ENCODE peak calls at places on chromosome 12, in four cellular contexts. F, H, P and Q are unnamed samples.
A peak's percentile ranks its signal among the peaks of the same experiment; 100 is the strongest.

GRCh38 chr12:68240975-68241374 is 12.4 kb downstream of the IL22 start:
- DNase-seq in F (no peak), H (peak; percentile 59), P (peak; percentile 51), Q (no peak)

GRCh38 chr12:129036135-129036534 is 182.9 kb downstream of the GLT1D1 start:
- DNase-seq in F (no peak), H (no peak), P (no peak), Q (no peak)

GRCh38 chr12:68454855-68455254 is 122.7 kb upstream of the MDM1 start:
- DNase-seq in F (no peak), H (no peak), P (no peak), Q (no peak)

GRCh38 chr12:66061076-66061475 is 69.5 kb downstream of the LLPH start:
- DNase-seq in F (no peak), H (no peak), P (no peak), Q (no peak)

GRCh38 chr12:77131977-77132490 is 66.7 kb upstream of the E2F7 start:
- DNase-seq in F (no peak), H (no peak), P (no peak), Q (no peak)

GRCh38 chr12:42915426-42915825 is 325.9 kb upstream of the PRICKLE1 start:
- DNase-seq in F (no peak), H (no peak), P (no peak), Q (no peak)

GRCh38 chr12:108822458-108823205 is 34.8 kb downstream of the SSH1 start:
- DNase-seq in F (no peak), H (no peak), P (no peak), Q (no peak)

GRCh38 chr12:81077686-81078441 is at the start of gene ACSS3:
- DNase-seq in F (peak; percentile 80), H (peak; percentile 45), P (peak; percentile 64), Q (no peak)

GRCh38 chr12:11797993-11798720 is 148.7 kb downstream of the ETV6 start:
- DNase-seq in F (no peak), H (no peak), P (no peak), Q (no peak)
- H3K4me2 ChIP-seq in F (no peak overlapping the region), H (peak overlapping the region; percentile 53), P (no peak overlapping the region), Q (no peak overlapping the region)

GRCh38 chr12:57725851-57726150 is 12.7 kb downstream of the AGAP2 start:
- DNase-seq in F (no peak), H (no peak), P (no peak), Q (no peak)
- H3K4me2 ChIP-seq in F (no peak overlapping the region), H (peak overlapping the region; percentile 87), P (peak overlapping the region; percentile 92), Q (no peak overlapping the region)

GRCh38 chr12:5348057-5348456 is 83.9 kb upstream of the NTF3 start:
- DNase-seq in F (no peak), H (no peak), P (no peak), Q (no peak)
- H3K4me2 ChIP-seq in F (no peak overlapping the region), H (no peak overlapping the region), P (no peak overlapping the region), Q (no peak overlapping the region)

GRCh38 chr12:16555630-16556029 is 50.3 kb downstream of the LMO3 start:
- DNase-seq in F (no peak), H (peak; percentile 46), P (peak; percentile 68), Q (no peak)
- H3K4me2 ChIP-seq in F (no peak overlapping the region), H (peak overlapping the region; percentile 25), P (no peak overlapping the region), Q (no peak overlapping the region)

GRCh38 chr12:124517260-124518050 is 50.0 kb downstream of the NCOR2 start:
- DNase-seq in F (no peak), H (peak; percentile 82), P (peak; percentile 48), Q (no peak)

GRCh38 chr12:124520258-124520657 is 47.2 kb downstream of the NCOR2 start:
- DNase-seq in F (no peak), H (peak; percentile 32), P (no peak), Q (no peak)

GRCh38 chr12:124516850-124517249 is 50.6 kb downstream of the NCOR2 start:
- DNase-seq in F (no peak), H (no peak), P (no peak), Q (no peak)

GRCh38 chr12:124519741-124520140 is 47.7 kb downstream of the NCOR2 start:
- DNase-seq in F (no peak), H (no peak), P (no peak), Q (no peak)

GRCh38 chr12:124518051-124518932 is 49.1 kb downstream of the NCOR2 start:
- DNase-seq in F (peak; percentile 75), H (peak; percentile 98), P (peak; percentile 100), Q (no peak)
- H3K4me2 ChIP-seq in F (peak overlapping the region; percentile 47), H (peak overlapping the region; percentile 99), P (peak overlapping the region; percentile 81), Q (no peak overlapping the region)

DNA sequence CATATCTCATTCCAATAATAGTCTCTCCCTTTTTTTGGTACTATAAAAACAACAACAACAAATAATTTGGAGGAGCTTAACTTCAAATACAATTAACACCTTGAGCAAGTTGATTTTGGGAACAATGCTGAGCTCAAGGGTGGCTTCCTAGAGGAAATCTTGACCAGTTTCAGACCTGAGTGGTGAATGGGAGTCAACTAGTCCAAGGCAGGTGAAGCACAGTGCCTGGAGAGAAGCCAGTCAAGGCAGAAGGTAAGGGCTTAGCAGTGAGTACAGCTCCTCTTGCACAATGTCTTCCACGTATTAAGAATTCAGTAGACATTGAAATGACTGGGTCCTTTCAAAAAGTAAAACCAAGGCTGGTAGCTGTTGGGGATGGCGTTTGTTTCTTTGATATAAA is 444.8 kb downstream of the ATP23 start:
- DNase-seq in F (no peak), H (no peak), P (no peak), Q (no peak)
- H3K4me2 ChIP-seq in F (no peak overlapping the region), H (no peak overlapping the region), P (no peak overlapping the region), Q (no peak overlapping the region)

GRCh38 chr12:124768462-124769165 is 95.0 kb downstream of the SCARB1 start:
- DNase-seq in F (no peak), H (peak; percentile 25), P (no peak), Q (no peak)
- H3K4me2 ChIP-seq in F (no peak overlapping the region), H (no peak overlapping the region), P (no peak overlapping the region), Q (no peak overlapping the region)

GRCh38 chr12:94230357-94230905 is 82.1 kb downstream of the PLXNC1 start:
- DNase-seq in F (no peak), H (no peak), P (peak; percentile 3), Q (no peak)
- H3K4me2 ChIP-seq in F (no peak overlapping the region), H (no peak overlapping the region), P (no peak overlapping the region), Q (no peak overlapping the region)

DNA sequence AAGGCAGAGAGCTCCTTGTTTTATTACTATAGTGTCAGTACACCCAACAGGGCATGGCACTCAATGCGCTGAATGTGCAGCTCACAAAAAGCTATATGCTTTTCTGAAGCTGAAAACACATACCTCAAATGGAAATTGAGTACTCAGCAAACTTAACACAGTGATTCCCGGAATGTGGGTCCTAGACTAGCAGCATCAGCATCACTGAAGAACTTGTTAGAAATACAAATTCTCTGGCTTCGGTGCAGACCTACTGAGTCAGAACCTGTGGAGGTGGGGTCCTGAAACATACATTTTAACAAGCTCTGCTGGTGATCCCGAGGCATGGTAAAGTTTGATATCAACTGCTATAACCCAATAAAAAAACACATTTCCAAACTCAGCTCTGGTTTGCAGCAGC is 14.9 kb downstream of the RERG start:
- DNase-seq in F (no peak), H (no peak), P (no peak), Q (no peak)
- H3K4me2 ChIP-seq in F (no peak overlapping the region), H (no peak overlapping the region), P (no peak overlapping the region), Q (no peak overlapping the region)